ENCODE peak calls at places on chromosomes 6 and 20, in eight cellular contexts. G is tibial artery, C is mammary epithelial cell, V is heart left ventricle, N is A549, A is psoas muscle, D is AG10803, Z is H9. B is an unnamed sample.

GRCh38 chr6:18019539-18020534 is 32.4 kb upstream of the KIF13A start:
- DNase-seq in Z (peak), A (no peak), G (no peak), N (no peak), D (no peak), V (no peak), C (no peak), B (no peak)

GRCh38 chr6:155787168-155787567 is 331.5 kb upstream of the NOX3 start:
- DNase-seq in V (no peak), N (no peak), C (no peak), Z (no peak), D (no peak), G (no peak), A (no peak), B (no peak)

GRCh38 chr20:17456226-17456625 is 75.0 kb downstream of the BFSP1 start:
- DNase-seq in Z (no peak), A (no peak), N (no peak), G (no peak), V (no peak), C (no peak), D (no peak), B (no peak)

GRCh38 chr6:167005350-167006159 is 6.4 kb downstream of the CEP43 start:
- DNase-seq in Z (no peak), N (no peak), D (no peak), G (peak), V (peak), C (no peak), A (peak), B (peak)

GRCh38 chr6:168101201-168102092 is 22.4 kb upstream of the FRMD1 start:
- DNase-seq in V (no peak), C (no peak), N (no peak), A (peak), G (no peak), D (no peak), Z (no peak), B (no peak)

GRCh38 chr6:46967950-46968349 is 46.2 kb upstream of the ADGRF5 start:
- DNase-seq in D (no peak), N (no peak), V (no peak), G (no peak), Z (no peak), A (no peak), C (peak), B (no peak)

GRCh38 chr6:39904946-39905639 is 29.2 kb downstream of the MOCS1 start:
- DNase-seq in G (no peak), D (no peak), Z (no peak), A (no peak), V (no peak), N (no peak), C (no peak), B (no peak)

GRCh38 chr6:36769161-36769675 is 70.0 kb downstream of the CPNE5 start:
- DNase-seq in V (no peak), G (no peak), Z (no peak), N (no peak), A (peak), C (peak), D (no peak), B (peak)

GRCh38 chr6:44289726-44290125 is 19.5 kb downstream of the TMEM151B start:
- DNase-seq in D (no peak), N (no peak), G (no peak), A (no peak), Z (no peak), C (no peak), V (no peak), B (no peak)

GRCh38 chr20:370151-370600 is 10.4 kb upstream of the TRIB3 start:
- DNase-seq in C (no peak), Z (no peak), A (no peak), N (peak), D (no peak), G (no peak), V (no peak), B (no peak)

GRCh38 chr6:18276610-18277009 is 12.3 kb upstream of the DEK start:
- DNase-seq in D (no peak), G (no peak), C (peak), A (no peak), Z (peak), N (no peak), V (no peak), B (no peak)

GRCh38 chr20:8449120-8449519 is 317.1 kb downstream of the PLCB1 start:
- DNase-seq in N (no peak), D (peak), V (no peak), C (no peak), A (no peak), G (no peak), Z (no peak), B (peak)

GRCh38 chr20:3163099-3164042 is 3.7 kb upstream of the FASTKD5 start:
- DNase-seq in N (no peak), V (no peak), Z (no peak), A (no peak), D (no peak), G (no peak), C (no peak), B (no peak)

DNA sequence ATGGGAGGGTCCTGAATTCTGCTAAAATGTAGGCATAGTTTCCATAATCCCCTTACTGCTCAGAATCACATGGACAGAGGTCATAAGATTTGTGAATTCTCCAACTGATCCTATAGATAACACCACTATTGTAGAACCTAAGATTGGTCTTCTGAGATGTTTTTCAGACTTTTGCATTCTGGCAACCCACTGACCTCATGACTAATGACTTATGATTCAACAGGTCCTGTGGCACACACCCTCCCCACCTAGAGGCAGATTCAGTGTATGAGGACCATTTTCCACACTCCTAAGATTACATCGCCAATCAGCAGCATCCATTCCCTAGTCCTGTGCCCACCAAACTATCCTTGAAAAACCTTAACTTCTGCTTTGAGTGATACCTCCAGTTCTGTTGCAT is 207.2 kb downstream of the BTBD9 start:
- DNase-seq in G (no peak), D (no peak), A (no peak), V (no peak), N (no peak), C (peak), Z (no peak), B (peak)
- TF ChIP-seq CTCF in G (no peak), D (no peak), A (no peak), V (no peak), N (no peak), C (peak), Z (no peak), B (no peak)

GRCh38 chr20:59307270-59307669 is 6.9 kb downstream of the EDN3 start:
- DNase-seq in D (no peak), C (no peak), A (no peak), G (no peak), V (no peak), Z (no peak), N (no peak), B (no peak)
- TF ChIP-seq CTCF in D (no peak), C (no peak), A (no peak), G (no peak), V (no peak), Z (no peak), N (no peak), B (no peak)

GRCh38 chr6:4135665-4136353 is 434 bp upstream of the ECI2 start:
- DNase-seq in A (peak), Z (peak), N (peak), V (peak), C (peak), D (peak), G (peak), B (peak)
- TF ChIP-seq CTCF in A (no peak), Z (no peak), N (no peak), V (no peak), C (no peak), D (no peak), G (peak), B (no peak)

GRCh38 chr6:105790635-105791034 is 295.5 kb upstream of the PRDM1 start:
- DNase-seq in G (no peak), D (no peak), Z (no peak), C (no peak), A (no peak), V (no peak), N (no peak), B (no peak)

GRCh38 chr6:105794263-105794662 is 291.9 kb upstream of the PRDM1 start:
- DNase-seq in A (peak), G (peak), C (no peak), N (peak), Z (peak), V (no peak), D (peak), B (peak)

GRCh38 chr6:105794870-105795269 is 291.3 kb upstream of the PRDM1 start:
- DNase-seq in C (no peak), V (no peak), Z (no peak), A (no peak), D (no peak), G (no peak), N (no peak), B (no peak)

GRCh38 chr6:105791569-105792318 is 294.4 kb upstream of the PRDM1 start:
- DNase-seq in Z (no peak), V (no peak), D (peak), A (no peak), G (no peak), N (no peak), C (no peak), B (no peak)

DNA sequence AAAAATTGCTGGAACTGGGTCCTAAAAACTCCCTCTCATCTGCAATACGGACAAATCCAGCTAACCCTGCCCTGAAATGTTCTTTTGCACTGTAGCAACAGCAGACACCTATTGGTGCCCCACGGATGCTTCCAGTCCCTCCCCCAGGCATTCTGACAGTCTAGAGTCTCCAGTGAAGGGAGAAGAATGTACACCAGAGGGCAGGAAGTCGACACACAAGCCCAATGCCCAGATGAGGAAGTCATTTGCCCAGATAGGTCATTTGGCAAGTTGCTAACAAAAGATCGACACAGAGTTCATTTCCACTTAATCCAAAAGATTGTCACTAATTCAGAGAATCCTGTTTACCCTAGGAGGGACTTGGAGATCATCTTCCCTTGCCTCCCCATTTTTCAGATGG is 293.0 kb upstream of the PRDM1 start:
- DNase-seq in C (no peak), V (no peak), Z (no peak), A (no peak), D (no peak), N (peak), G (no peak), B (peak)
- TF ChIP-seq CTCF in C (peak), V (no peak), Z (no peak), A (peak), D (peak), N (no peak), G (no peak), B (peak)

GRCh38 chr6:154786144-154786868 is 53.1 kb downstream of the SCAF8 start:
- DNase-seq in V (no peak), G (no peak), C (no peak), A (no peak), D (no peak), N (no peak), Z (no peak), B (no peak)
- TF ChIP-seq CTCF in V (no peak), G (no peak), C (no peak), A (no peak), D (no peak), N (no peak), Z (no peak), B (no peak)

B was measured in MCF 10A.